ENCODE peak calls at places on chromosomes 1 and 21, in ten cellular contexts. U is activated gamma-delta T cell treated with anti-CD3 and anti-CD28 coated beads, Interleukin-2, amount 50 U/mL, for 16 hours; Z is ovary; G is fibroblast of pulmonary artery; K is stimulated activated CD4-positive, alpha-beta T cell treated with anti-CD3 and anti-CD28 coated beads, Interleukin-1b, Interleukin-23, amount 100 ng/mL, for 24 hours; L is GM12864; W is mammary epithelial cell; O is fibroblast of the conjunctiva; N is right cardiac atrium; V is Ammon's horn. Y is an unnamed sample.
A peak's percentile ranks its signal among the peaks of the same experiment; 100 is the strongest.

GRCh38 chr1:205246426-205247119 is 18.8 kb downstream of the TMCC2 start:
- DNase-seq in O (no peak), K (no peak), L (no peak), G (no peak), U (no peak), N (no peak), Z (peak; percentile 21), W (no peak), V (no peak), Y (no peak)

GRCh38 chr1:107926436-107927080 is 38.4 kb downstream of the VAV3 start:
- DNase-seq in W (peak; percentile 55), L (no peak), U (no peak), N (no peak), O (no peak), V (no peak), Z (no peak), G (no peak), K (no peak), Y (no peak)

GRCh38 chr1:223748773-223749733 is 36.7 kb downstream of the CAPN2 start:
- DNase-seq in N (peak; percentile 87), Z (peak; percentile 82), V (peak; percentile 64), O (no peak), K (peak; percentile 43), U (peak; percentile 48), W (no peak), L (no peak), G (peak; percentile 63), Y (peak; percentile 94)

GRCh38 chr1:180652791-180653190 is 21.0 kb downstream of the XPR1 start:
- DNase-seq in G (no peak), N (no peak), U (no peak), V (no peak), K (no peak), L (no peak), O (no peak), Z (no peak), W (no peak), Y (no peak)

GRCh38 chr1:213067366-213067765 is 16.3 kb downstream of the RPS6KC1 start:
- DNase-seq in W (no peak), N (no peak), U (no peak), Z (no peak), K (no peak), O (no peak), V (no peak), G (peak; percentile 23), L (no peak), Y (no peak)

GRCh38 chr21:25507522-25507921 is 99.8 kb downstream of the MRPL39 start:
- DNase-seq in U (no peak), W (no peak), K (no peak), O (no peak), L (no peak), V (no peak), G (no peak), N (no peak), Z (no peak), Y (no peak)

GRCh38 chr21:25887166-25887565 is 152.4 kb downstream of the GABPA start:
- DNase-seq in G (no peak), V (no peak), W (no peak), O (no peak), Z (no peak), L (no peak), N (no peak), U (no peak), K (no peak), Y (no peak)

GRCh38 chr1:42674214-42674613 is 8.0 kb upstream of the YBX1 start:
- DNase-seq in O (no peak), V (no peak), U (no peak), K (no peak), G (no peak), W (no peak), L (no peak), N (no peak), Z (no peak), Y (no peak)

GRCh38 chr1:23423415-23424170 is 955 bp downstream of the TCEA3 start:
- DNase-seq in N (peak; percentile 76), V (no peak), K (no peak), Z (peak; percentile 85), W (no peak), L (no peak), G (no peak), U (no peak), O (no peak), Y (no peak)

GRCh38 chr1:88650676-88651418 is 33.2 kb upstream of the PKN2 start:
- DNase-seq in V (no peak), L (no peak), N (no peak), Z (no peak), U (no peak), O (no peak), G (peak; percentile 23), W (peak; percentile 17), K (no peak), Y (no peak)

GRCh38 chr1:37814257-37814656 is 6.2 kb upstream of the YRDC start:
- DNase-seq in U (no peak), N (no peak), K (no peak), L (no peak), V (peak; percentile 86), G (no peak), Z (no peak), O (peak; percentile 60), W (no peak), Y (no peak)

GRCh38 chr1:53480678-53481077 is 21.5 kb downstream of the DMRTB1 start:
- DNase-seq in Z (no peak), V (no peak), L (no peak), G (no peak), U (no peak), K (no peak), O (no peak), W (no peak), N (no peak), Y (no peak)

GRCh38 chr21:36788116-36788515 is 89.2 kb downstream of the SIM2 start:
- DNase-seq in W (no peak), G (peak; percentile 22), Z (no peak), K (no peak), L (no peak), U (no peak), O (no peak), N (no peak), V (no peak), Y (no peak)

GRCh38 chr21:29233611-29234540 is 64.8 kb upstream of the BACH1 start:
- DNase-seq in Z (no peak), W (peak; percentile 39), G (no peak), K (no peak), U (no peak), V (no peak), L (peak; percentile 82), N (no peak), O (no peak), Y (no peak)

GRCh38 chr1:186531561-186532165 is 70.7 kb upstream of the PDC start:
- DNase-seq in K (no peak), U (no peak), O (no peak), V (no peak), L (no peak), G (peak; percentile 28), W (peak; percentile 35), N (no peak), Z (no peak), Y (no peak)

GRCh38 chr1:36207339-36207738 is 16.9 kb upstream of the THRAP3 start:
- DNase-seq in N (peak; percentile 89), U (no peak), Z (no peak), G (peak; percentile 72), L (no peak), V (peak; percentile 65), W (no peak), O (peak; percentile 89), K (no peak), Y (no peak)

GRCh38 chr1:181166377-181167196 is 78.1 kb downstream of the IER5 start:
- DNase-seq in K (no peak), N (peak; percentile 60), W (peak; percentile 66), Z (peak; percentile 58), V (peak; percentile 88), L (no peak), G (peak; percentile 86), O (peak; percentile 61), U (peak; percentile 60), Y (no peak)

GRCh38 chr1:66176828-66177227 is 357.1 kb upstream of the SGIP1 start:
- DNase-seq in G (no peak), V (no peak), O (no peak), U (no peak), N (no peak), K (no peak), W (no peak), L (no peak), Z (no peak), Y (no peak)

GRCh38 chr1:29482064-29482463 is 245.7 kb downstream of the PTPRU start:
- DNase-seq in L (no peak), Z (no peak), G (no peak), N (no peak), V (no peak), W (no peak), O (no peak), U (no peak), K (no peak), Y (no peak)

GRCh38 chr1:213931804-213932203 is 56.0 kb upstream of the PROX1 start:
- DNase-seq in U (no peak), W (no peak), G (no peak), O (no peak), Z (no peak), L (no peak), N (no peak), K (no peak), V (no peak), Y (peak; percentile 72)

GRCh38 chr1:41239988-41240610 is 2.0 kb downstream of the SCMH1 start:
- DNase-seq in K (no peak), W (peak; percentile 59), U (no peak), Z (no peak), L (no peak), G (peak; percentile 74), O (peak; percentile 60), V (peak; percentile 8), N (no peak), Y (no peak)

GRCh38 chr1:231460614-231461013 is 38.5 kb upstream of the EGLN1 start:
- DNase-seq in L (peak; percentile 24), W (peak; percentile 72), U (peak; percentile 56), Z (no peak), N (no peak), K (peak; percentile 28), V (no peak), O (no peak), G (peak; percentile 11), Y (no peak)

GRCh38 chr1:10680487-10680886 is 116.0 kb downstream of the CASZ1 start:
- DNase-seq in K (no peak), V (no peak), L (no peak), Z (no peak), O (no peak), U (no peak), N (no peak), W (no peak), G (no peak), Y (no peak)

GRCh38 chr1:9317591-9318331 is 25.1 kb downstream of the SPSB1 start:
- DNase-seq in W (no peak), G (peak; percentile 80), U (no peak), L (no peak), O (no peak), V (no peak), K (no peak), N (no peak), Z (peak; percentile 84), Y (no peak)

GRCh38 chr1:31934706-31935629 is 3.2 kb downstream of the PTP4A2 start:
- DNase-seq in Z (no peak), G (peak; percentile 60), L (no peak), U (no peak), N (no peak), V (no peak), K (no peak), W (peak; percentile 69), O (no peak), Y (no peak)

GRCh38 chr1:201145132-201145531 is 9.1 kb downstream of the TMEM9 start:
- DNase-seq in G (no peak), K (no peak), V (no peak), O (no peak), U (no peak), Z (no peak), W (no peak), N (no peak), L (no peak), Y (no peak)

GRCh38 chr1:178374016-178374415 is 122.7 kb downstream of the CLEC20A start:
- DNase-seq in O (no peak), L (no peak), Z (no peak), N (no peak), K (no peak), U (no peak), W (no peak), V (no peak), G (no peak), Y (no peak)

GRCh38 chr1:100866041-100866900 is 28.4 kb downstream of the EXTL2 start:
- DNase-seq in G (peak; percentile 83), Z (no peak), K (no peak), W (peak; percentile 48), V (peak; percentile 57), U (no peak), L (no peak), N (no peak), O (no peak), Y (no peak)

Y was measured in esophagus muscularis mucosa.